ENCODE peak calls at places on chromosomes 3 and 15, in eight cellular contexts. S, F, D, E, L, J, R and W are unnamed samples.

GRCh38 chr3:150733373-150733935 is 29.5 kb downstream of the SIAH2 start:
- DNase-seq in S (no peak), F (no peak), D (no peak), E (peak; percentile 45), L (no peak), J (no peak), R (no peak), W (no peak)

GRCh38 chr3:37054370-37054769 is 61.1 kb downstream of the MLH1 start:
- DNase-seq in S (peak; percentile 62), F (no peak), D (no peak), E (peak; percentile 57), L (no peak), J (peak; percentile 46), R (no peak), W (no peak)

GRCh38 chr3:81380234-81380633 is 381.2 kb downstream of the GBE1 start:
- DNase-seq in S (no peak), F (no peak), D (no peak), E (no peak), L (no peak), J (no peak), R (no peak), W (no peak)

GRCh38 chr15:51077565-51078153 is 17.0 kb downstream of the TNFAIP8L3 start:
- DNase-seq in S (no peak), F (peak; percentile 86), D (no peak), E (no peak), L (peak; percentile 49), J (no peak), R (peak; percentile 79), W (peak; percentile 58)

GRCh38 chr3:48569808-48570450 is 6.3 kb upstream of the UCN2 start:
- DNase-seq in S (no peak), F (no peak), D (no peak), E (no peak), L (no peak), J (no peak), R (no peak), W (no peak)

GRCh38 chr15:31740203-31740602 is 290.1 kb upstream of the CHRNA7 start:
- DNase-seq in S (no peak), F (no peak), D (no peak), E (no peak), L (no peak), J (no peak), R (no peak), W (peak; percentile 22)

GRCh38 chr3:105976211-105976610 is 107.4 kb upstream of the CBLB start:
- DNase-seq in S (no peak), F (no peak), D (no peak), E (no peak), L (no peak), J (peak; percentile 20), R (no peak), W (no peak)

GRCh38 chr3:17820275-17820674 is 77.8 kb upstream of the TBC1D5 start:
- DNase-seq in S (no peak), F (no peak), D (no peak), E (peak; percentile 29), L (no peak), J (no peak), R (no peak), W (no peak)

GRCh38 chr15:71219646-71220045 is 104.4 kb downstream of the THSD4 start:
- DNase-seq in S (no peak), F (no peak), D (peak; percentile 86), E (peak; percentile 74), L (no peak), J (peak; percentile 94), R (no peak), W (no peak)

GRCh38 chr3:120622870-120623718 is 27.0 kb downstream of the NDUFB4 start:
- DNase-seq in S (peak; percentile 93), F (no peak), D (peak; percentile 71), E (peak; percentile 57), L (no peak), J (peak; percentile 82), R (no peak), W (no peak)

GRCh38 chr3:10816019-10816862 is at the start of gene SLC6A11:
- DNase-seq in S (no peak), F (no peak), D (peak; percentile 39), E (no peak), L (no peak), J (no peak), R (no peak), W (no peak)

GRCh38 chr3:127698264-127699097 is 25.7 kb downstream of the ABTB1 start:
- DNase-seq in S (no peak), F (peak; percentile 32), D (no peak), E (no peak), L (no peak), J (no peak), R (peak; percentile 27), W (no peak)

GRCh38 chr3:179962617-179963387 is 73.9 kb downstream of the PEX5L start:
- DNase-seq in S (no peak), F (no peak), D (peak; percentile 16), E (no peak), L (no peak), J (no peak), R (no peak), W (no peak)

GRCh38 chr3:177602601-177603136 is 405.4 kb upstream of the TBL1XR1 start:
- DNase-seq in S (no peak), F (no peak), D (peak; percentile 58), E (peak; percentile 35), L (no peak), J (peak; percentile 31), R (no peak), W (no peak)

DNA sequence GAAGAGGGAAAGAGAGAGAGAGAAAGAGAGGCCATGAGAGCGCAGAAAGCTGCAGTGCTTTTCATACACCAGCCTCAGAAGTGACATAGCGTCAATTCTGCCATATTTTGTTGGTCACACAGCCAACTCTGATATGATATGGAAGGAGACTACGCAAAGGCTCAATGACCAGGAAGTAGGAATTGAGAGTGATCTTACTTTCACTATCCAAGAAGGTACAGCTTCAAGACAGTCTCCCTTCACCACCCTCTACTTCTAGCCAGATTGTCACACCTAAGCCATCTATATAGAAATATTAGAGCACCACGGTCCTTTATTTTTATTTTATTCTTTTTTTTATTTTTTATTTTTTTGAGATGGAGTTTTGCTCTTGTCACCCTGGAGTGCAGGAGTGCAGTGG is 21.1 kb downstream of the PARP15 start:
- DNase-seq in S (no peak), F (no peak), D (no peak), E (no peak), L (no peak), J (no peak), R (no peak), W (no peak)
- H3K4me1 ChIP-seq in S (no peaks in the 10 kb centered on the region), F (no peaks in the 10 kb centered on the region), D (no peaks in the 10 kb centered on the region), E (no peaks in the 10 kb centered on the region), L (no peaks in the 10 kb centered on the region), J (no peaks in the 10 kb centered on the region), R (no peaks in the 10 kb centered on the region), W (no peaks in the 10 kb centered on the region)

DNA sequence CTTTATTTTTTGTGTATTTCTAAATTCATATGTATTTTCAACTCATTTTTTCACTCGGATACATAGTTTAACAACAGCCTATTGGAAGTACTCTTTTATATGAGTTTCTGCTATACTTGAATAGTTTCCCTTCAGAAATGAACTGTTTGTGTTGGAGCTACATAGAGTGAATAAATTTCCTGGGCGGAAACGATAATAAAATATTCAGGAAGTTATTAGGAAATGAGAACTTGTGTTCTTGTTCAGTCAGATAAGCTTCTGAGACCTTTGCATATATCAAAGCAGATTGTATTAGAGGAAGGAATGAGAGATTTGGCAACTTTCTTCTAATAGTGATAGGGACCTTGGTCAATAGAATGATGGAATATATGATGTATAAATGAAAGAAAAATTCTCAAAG is 27.3 kb downstream of the NEO1 start:
- DNase-seq in S (no peak), F (no peak), D (no peak), E (no peak), L (no peak), J (no peak), R (no peak), W (no peak)
- H3K4me1 ChIP-seq in S (no peaks in the 10 kb centered on the region), F (peaks cover 14% of the 10 kb centered on the region), D (peaks cover 10% of the 10 kb centered on the region), E (peaks cover 10% of the 10 kb centered on the region), L (peaks cover 40% of the 10 kb centered on the region), J (peaks cover 7% of the 10 kb centered on the region), R (peaks cover 1% of the 10 kb centered on the region), W (no peaks in the 10 kb centered on the region)

GRCh38 chr15:70095387-70096214 is 2.1 kb downstream of the TLE3 start:
- DNase-seq in S (no peak), F (peak; percentile 89), D (peak; percentile 16), E (no peak), L (no peak), J (no peak), R (peak; percentile 35), W (no peak)

GRCh38 chr15:70093481-70094309 is 4.0 kb downstream of the TLE3 start:
- DNase-seq in S (no peak), F (no peak), D (no peak), E (no peak), L (peak; percentile 50), J (no peak), R (no peak), W (no peak)

GRCh38 chr15:70096215-70096974 is 1.3 kb downstream of the TLE3 start:
- DNase-seq in S (no peak), F (peak; percentile 86), D (peak; percentile 62), E (no peak), L (peak; percentile 59), J (peak; percentile 56), R (peak; percentile 46), W (no peak)

GRCh38 chr15:70093070-70093469 is 4.6 kb downstream of the TLE3 start:
- DNase-seq in S (no peak), F (no peak), D (no peak), E (no peak), L (no peak), J (no peak), R (no peak), W (no peak)

GRCh38 chr15:70094690-70095311 is 2.9 kb downstream of the TLE3 start:
- DNase-seq in S (no peak), F (no peak), D (no peak), E (no peak), L (no peak), J (no peak), R (no peak), W (no peak)
- H3K4me1 ChIP-seq in S (peaks cover 4% of the 10 kb centered on the region), F (peaks cover 34% of the 10 kb centered on the region), D (peaks cover 22% of the 10 kb centered on the region), E (peaks cover 41% of the 10 kb centered on the region), L (peaks cover 61% of the 10 kb centered on the region), J (peaks cover 32% of the 10 kb centered on the region), R (peaks cover 19% of the 10 kb centered on the region), W (peaks cover 20% of the 10 kb centered on the region)

DNA sequence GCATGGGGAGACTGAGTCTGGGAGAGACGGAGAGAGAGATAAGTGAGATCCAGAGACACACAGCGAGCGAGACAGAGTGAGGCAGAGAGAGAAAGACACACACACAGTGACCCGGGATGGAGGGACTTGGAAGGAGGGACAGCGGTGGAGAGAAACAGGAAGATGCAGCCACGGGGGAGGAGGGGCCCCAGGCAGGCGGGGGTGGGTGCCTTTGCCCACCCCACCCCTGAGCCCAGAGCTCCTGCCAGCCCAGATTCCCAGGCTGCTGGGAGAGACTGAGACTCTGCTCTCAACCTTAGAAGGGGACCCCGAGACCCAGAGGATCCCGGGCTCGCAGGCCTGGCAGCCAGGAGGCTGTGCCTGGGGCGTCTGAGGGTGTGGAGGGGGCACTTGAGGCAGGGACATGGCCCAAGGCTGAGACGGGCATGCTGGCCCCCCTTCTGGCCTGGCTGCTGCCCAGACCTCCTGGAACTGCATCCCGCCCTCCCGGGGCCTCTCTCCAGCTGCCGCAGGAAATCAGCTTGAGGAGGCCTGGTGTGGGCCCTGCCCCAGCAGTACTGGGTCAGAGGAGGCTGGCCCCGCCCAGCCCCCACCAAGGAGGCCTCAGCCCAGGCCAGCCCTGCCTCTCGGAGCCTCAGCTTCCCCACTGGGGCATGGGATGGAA is 18.1 kb downstream of the H1-8 start:
- DNase-seq in S (no peak), F (peak; percentile 94), D (no peak), E (peak; percentile 58), L (peak; percentile 88), J (peak; percentile 76), R (peak; percentile 93), W (no peak)
- H3K4me1 ChIP-seq in S (no peaks in the 10 kb centered on the region), F (peaks cover 17% of the 10 kb centered on the region), D (peaks cover 15% of the 10 kb centered on the region), E (peaks cover 40% of the 10 kb centered on the region), L (peaks cover 75% of the 10 kb centered on the region), J (peaks cover 37% of the 10 kb centered on the region), R (peaks cover 16% of the 10 kb centered on the region), W (no peaks in the 10 kb centered on the region)

GRCh38 chr3:113222412-113223086 is 11.2 kb downstream of the BOC start:
- DNase-seq in S (no peak), F (no peak), D (no peak), E (no peak), L (no peak), J (no peak), R (no peak), W (no peak)
- H3K4me1 ChIP-seq in S (no peaks in the 10 kb centered on the region), F (no peaks in the 10 kb centered on the region), D (peaks cover 20% of the 10 kb centered on the region), E (peaks cover 16% of the 10 kb centered on the region), L (peaks cover 15% of the 10 kb centered on the region), J (peaks cover 13% of the 10 kb centered on the region), R (no peaks in the 10 kb centered on the region), W (no peaks in the 10 kb centered on the region)